ENCODE peak calls at places on chromosomes 11 and 22, in seven cellular contexts. Q is activated T-cell treated with anti-CD3 and anti-CD28 coated beads, Interleukin-2, amount 50 U/mL, for 72 hours; N is left ventricle myocardium superior; F is fibroblast of the aortic adventitia; T is OCI-LY7; O is heart left ventricle; W is ureter. C is an unnamed sample.

GRCh38 chr22:21791635-21792625 is 56.3 kb upstream of the YPEL1 start:
- DNase-seq in Q (peak; percentile 71), W (no peak), T (no peak), O (no peak), N (no peak), F (peak; percentile 40), C (no peak)

GRCh38 chr22:23763579-23764331 is 965 bp downstream of the C22orf15 start:
- DNase-seq in W (no peak), T (peak; percentile 73), N (peak; percentile 62), Q (peak; percentile 67), O (no peak), F (no peak), C (no peak)

GRCh38 chr22:22061085-22062077 is 78.8 kb upstream of the TOP3B start:
- DNase-seq in F (peak; percentile 85), N (peak; percentile 42), O (peak; percentile 49), Q (no peak), W (peak; percentile 46), T (peak; percentile 73), C (peak; percentile 75)

GRCh38 chr11:33668468-33668825 is 32.2 kb downstream of the C11orf91 start:
- DNase-seq in F (no peak), W (no peak), N (no peak), Q (no peak), T (no peak), O (no peak), C (no peak)

GRCh38 chr11:69950120-69950519 is 128.0 kb upstream of the ANO1 start:
- DNase-seq in N (peak; percentile 18), Q (peak; percentile 29), W (no peak), O (no peak), F (peak; percentile 4), T (peak; percentile 42), C (no peak)

GRCh38 chr22:50178471-50178864 is 7.2 kb upstream of the TRABD start:
- DNase-seq in F (no peak), W (no peak), N (peak; percentile 27), O (no peak), T (no peak), Q (no peak), C (no peak)

GRCh38 chr11:107860688-107861087 is 2.1 kb upstream of the SLC35F2 start:
- DNase-seq in T (no peak), Q (no peak), N (no peak), F (no peak), O (no peak), W (no peak), C (no peak)

GRCh38 chr11:78806214-78807004 is 231.7 kb upstream of the NARS2 start:
- DNase-seq in O (no peak), F (no peak), N (no peak), W (no peak), T (no peak), Q (no peak), C (no peak)

GRCh38 chr22:47111626-47112373 is 349.4 kb downstream of the TBC1D22A start:
- DNase-seq in N (no peak), F (no peak), O (no peak), W (no peak), Q (no peak), T (no peak), C (no peak)

GRCh38 chr11:64524534-64525042 is 66.4 kb upstream of the SLC22A12 start:
- DNase-seq in O (no peak), Q (no peak), W (no peak), N (no peak), F (no peak), T (no peak), C (no peak)

GRCh38 chr11:3213659-3214419 is 4.8 kb downstream of the MRGPRG start:
- DNase-seq in Q (no peak), F (no peak), W (no peak), N (peak; percentile 22), O (no peak), T (no peak), C (no peak)

GRCh38 chr11:92969634-92970347 is at the start of gene MTNR1B:
- DNase-seq in N (no peak), W (no peak), O (no peak), Q (no peak), T (no peak), F (no peak), C (no peak)

GRCh38 chr22:46023558-46023981 is 46.6 kb upstream of the WNT7B start:
- DNase-seq in N (peak; percentile 15), T (no peak), F (no peak), O (peak; percentile 42), Q (no peak), W (no peak), C (no peak)

GRCh38 chr11:68838572-68838964 is 3.1 kb downstream of the CPT1A start:
- DNase-seq in T (peak; percentile 40), Q (peak; percentile 40), O (no peak), W (no peak), F (peak; percentile 43), N (peak; percentile 58), C (no peak)

C was measured in NCI-H1694.